ENCODE peak calls at places on chromosome 4, in eight cellular contexts. E, H, C, Z, G, X, K and Y are unnamed samples.
A peak's percentile ranks its signal among the peaks of the same experiment; 100 is the strongest.

GRCh38 chr4:37243061-37243460 is 1.5 kb upstream of the NWD2 start:
- DNase-seq in K (no peak), X (peak; percentile 33), Z (no peak), G (no peak), H (no peak), E (no peak), C (no peak), Y (no peak)

GRCh38 chr4:72602396-72602795 is 33.4 kb upstream of the ADAMTS3 start:
- DNase-seq in X (no peak), H (no peak), K (no peak), Z (no peak), G (no peak), C (no peak), E (no peak), Y (no peak)

GRCh38 chr4:24582235-24582863 is 2.0 kb downstream of the DHX15 start:
- DNase-seq in E (no peak), G (no peak), H (no peak), X (no peak), C (no peak), Z (no peak), K (no peak), Y (no peak)

GRCh38 chr4:10090467-10091250 is 25.9 kb downstream of the WDR1 start:
- DNase-seq in G (no peak), K (no peak), E (no peak), X (no peak), H (no peak), Z (no peak), C (no peak), Y (no peak)

GRCh38 chr4:16505726-16506125 is 279.5 kb upstream of the TAPT1 start:
- DNase-seq in Z (no peak), G (peak; percentile 2), E (no peak), K (peak; percentile 52), C (no peak), H (no peak), X (no peak), Y (no peak)

GRCh38 chr4:106365613-106366012 is 3.0 kb downstream of the GIMD1 start:
- DNase-seq in C (no peak), X (no peak), H (no peak), Z (no peak), G (peak; percentile 92), E (peak; percentile 57), K (peak; percentile 92), Y (no peak)

GRCh38 chr4:121030711-121031110 is 41.6 kb downstream of the NDNF start:
- DNase-seq in H (no peak), K (no peak), Z (no peak), C (no peak), G (no peak), E (no peak), X (no peak), Y (no peak)

GRCh38 chr4:53656421-53656981 is 65.2 kb upstream of the LNX1 start:
- DNase-seq in E (no peak), C (no peak), H (no peak), G (peak; percentile 70), Z (no peak), X (no peak), K (peak; percentile 71), Y (no peak)

GRCh38 chr4:84870398-84871163 is 95.9 kb downstream of the WDFY3 start:
- DNase-seq in H (no peak), X (no peak), Z (no peak), C (no peak), E (no peak), G (peak; percentile 48), K (peak; percentile 82), Y (no peak)

GRCh38 chr4:18103876-18104275 is 82.3 kb upstream of the LCORL start:
- DNase-seq in C (no peak), Z (no peak), E (no peak), X (no peak), H (no peak), K (no peak), G (no peak), Y (no peak)

GRCh38 chr4:56908206-56909082 is 744 bp downstream of the REST start:
- DNase-seq in H (peak; percentile 82), C (peak; percentile 27), X (peak; percentile 78), G (peak; percentile 42), Z (peak; percentile 92), K (peak; percentile 67), E (no peak), Y (peak; percentile 67)
- TF ChIP-seq CTCF in H (no peak), C (no peak), X (no peak), G (no peak), Z (peak; percentile 47), K (no peak), E (no peak), Y (peak; percentile 46)

GRCh38 chr4:168362025-168362401 is 43.5 kb upstream of the DDX60 start:
- DNase-seq in G (no peak), H (no peak), E (no peak), K (no peak), X (no peak), Z (no peak), C (no peak), Y (no peak)

GRCh38 chr4:168357941-168358340 is 39.4 kb upstream of the DDX60 start:
- DNase-seq in X (no peak), Z (no peak), H (no peak), G (no peak), C (no peak), E (no peak), K (no peak), Y (no peak)

GRCh38 chr4:168361365-168362024 is 42.9 kb upstream of the DDX60 start:
- DNase-seq in G (no peak), C (no peak), E (no peak), K (no peak), X (no peak), Z (no peak), H (no peak), Y (no peak)

GRCh38 chr4:168360271-168360670 is 41.7 kb upstream of the DDX60 start:
- DNase-seq in K (no peak), X (no peak), H (no peak), G (no peak), Z (no peak), C (no peak), E (no peak), Y (no peak)
- TF ChIP-seq CTCF in K (no peak), X (no peak), H (no peak), G (no peak), Z (no peak), C (no peak), E (no peak), Y (no peak)

GRCh38 chr4:177161781-177162180 is 147.9 kb upstream of the NEIL3 start:
- DNase-seq in K (no peak), E (no peak), C (no peak), G (no peak), Z (no peak), H (no peak), X (no peak), Y (no peak)
- TF ChIP-seq CTCF in K (no peak), E (no peak), C (no peak), G (no peak), Z (no peak), H (no peak), X (no peak), Y (no peak)

GRCh38 chr4:154416183-154416543 is 75.4 kb downstream of the DCHS2 start:
- DNase-seq in Z (no peak), G (no peak), X (peak; percentile 21), C (no peak), K (no peak), H (no peak), E (no peak), Y (no peak)
- TF ChIP-seq CTCF in Z (peak; percentile 27), G (no peak), X (no peak), C (no peak), K (no peak), H (no peak), E (no peak), Y (no peak)

GRCh38 chr4:6175426-6175825 is 24.9 kb downstream of the JAKMIP1 start:
- DNase-seq in K (no peak), C (no peak), G (no peak), X (no peak), H (no peak), Z (no peak), E (no peak), Y (no peak)
- TF ChIP-seq CTCF in K (no peak), C (no peak), G (no peak), X (no peak), H (no peak), Z (no peak), E (no peak), Y (no peak)

GRCh38 chr4:154329268-154329858 is 162.2 kb downstream of the DCHS2 start:
- DNase-seq in H (no peak), K (peak; percentile 46), G (no peak), X (peak; percentile 23), Z (no peak), E (no peak), C (no peak), Y (no peak)
- TF ChIP-seq CTCF in H (peak; percentile 31), K (peak; percentile 29), G (peak; percentile 42), X (peak; percentile 22), Z (peak; percentile 44), E (peak; percentile 23), C (peak; percentile 37), Y (peak; percentile 44)

GRCh38 chr4:87055340-87055739 is 120.5 kb downstream of the AFF1 start:
- DNase-seq in H (no peak), G (no peak), E (no peak), X (no peak), K (no peak), Z (no peak), C (no peak), Y (no peak)

GRCh38 chr4:87052615-87053014 is 117.8 kb downstream of the AFF1 start:
- DNase-seq in H (no peak), C (no peak), E (no peak), K (no peak), X (no peak), G (no peak), Z (no peak), Y (no peak)

GRCh38 chr4:87054900-87055299 is 120.1 kb downstream of the AFF1 start:
- DNase-seq in C (no peak), H (no peak), G (no peak), X (no peak), Z (no peak), E (no peak), K (no peak), Y (no peak)

GRCh38 chr4:87053064-87053693 is 118.4 kb downstream of the AFF1 start:
- DNase-seq in G (no peak), K (no peak), H (no peak), E (no peak), Z (no peak), X (no peak), C (no peak), Y (no peak)

GRCh38 chr4:87053802-87054767 is 119.3 kb downstream of the AFF1 start:
- DNase-seq in Z (no peak), E (no peak), X (no peak), G (no peak), K (no peak), C (no peak), H (no peak), Y (no peak)
- TF ChIP-seq CTCF in Z (no peak), E (no peak), X (no peak), G (no peak), K (no peak), C (no peak), H (no peak), Y (no peak)